ENCODE peak calls at places on chromosomes 11 and 22, in five cellular contexts. One of them, this sample, is unnamed.

GRCh38 chr11:9320047-9320446 is 5.7 kb upstream of the TMEM41B start:
- DNase-seq in Right ventricle myocardium superior: no peak
- DNase-seq in CD4-positive, alpha-beta T cell: no peak
- DNase-seq in HAP-1: no peak
- DNase-seq in activated naive CD8-positive, alpha-beta T cell treated with anti-CD3 and anti-CD28 coated beads, Interleukin-2, amount 50 U/mL, for 24 hours: no peak
- DNase-seq in this sample: no peak

GRCh38 chr22:30245985-30246901 is at the start of gene LIF:
- DNase-seq in activated naive CD8-positive, alpha-beta T cell treated with anti-CD3 and anti-CD28 coated beads, Interleukin-2, amount 50 U/mL, for 24 hours: peak
- DNase-seq in HAP-1: peak
- DNase-seq in CD4-positive, alpha-beta T cell: peak
- DNase-seq in Right ventricle myocardium superior: no peak
- DNase-seq in this sample: peak

GRCh38 chr11:875769-876301 is 33.2 kb downstream of the TSPAN4 start:
- DNase-seq in Right ventricle myocardium superior: no peak
- DNase-seq in CD4-positive, alpha-beta T cell: no peak
- DNase-seq in HAP-1: no peak
- DNase-seq in activated naive CD8-positive, alpha-beta T cell treated with anti-CD3 and anti-CD28 coated beads, Interleukin-2, amount 50 U/mL, for 24 hours: no peak
- DNase-seq in this sample: no peak

GRCh38 chr22:42720263-42721044 is at the start of gene A4GALT:
- DNase-seq in activated naive CD8-positive, alpha-beta T cell treated with anti-CD3 and anti-CD28 coated beads, Interleukin-2, amount 50 U/mL, for 24 hours: peak
- DNase-seq in Right ventricle myocardium superior: peak
- DNase-seq in HAP-1: peak
- DNase-seq in CD4-positive, alpha-beta T cell: no peak
- DNase-seq in this sample: peak

GRCh38 chr11:113632981-113633380 is 73.1 kb downstream of the TMPRSS5 start:
- DNase-seq in activated naive CD8-positive, alpha-beta T cell treated with anti-CD3 and anti-CD28 coated beads, Interleukin-2, amount 50 U/mL, for 24 hours: no peak
- DNase-seq in HAP-1: no peak
- DNase-seq in Right ventricle myocardium superior: no peak
- DNase-seq in CD4-positive, alpha-beta T cell: no peak
- DNase-seq in this sample: no peak

GRCh38 chr11:120031156-120031555 is 106.8 kb downstream of the TRIM29 start:
- DNase-seq in HAP-1: no peak
- DNase-seq in CD4-positive, alpha-beta T cell: no peak
- DNase-seq in Right ventricle myocardium superior: no peak
- DNase-seq in activated naive CD8-positive, alpha-beta T cell treated with anti-CD3 and anti-CD28 coated beads, Interleukin-2, amount 50 U/mL, for 24 hours: no peak
- DNase-seq in this sample: no peak

GRCh38 chr11:67345949-67346819 is 7.2 kb downstream of the POLD4 start:
- DNase-seq in CD4-positive, alpha-beta T cell: no peak
- DNase-seq in Right ventricle myocardium superior: no peak
- DNase-seq in activated naive CD8-positive, alpha-beta T cell treated with anti-CD3 and anti-CD28 coated beads, Interleukin-2, amount 50 U/mL, for 24 hours: no peak
- DNase-seq in HAP-1: no peak
- DNase-seq in this sample: peak

GRCh38 chr11:56910785-56911184 is 77.9 kb upstream of the OR5AK2 start:
- DNase-seq in activated naive CD8-positive, alpha-beta T cell treated with anti-CD3 and anti-CD28 coated beads, Interleukin-2, amount 50 U/mL, for 24 hours: no peak
- DNase-seq in Right ventricle myocardium superior: no peak
- DNase-seq in HAP-1: no peak
- DNase-seq in CD4-positive, alpha-beta T cell: no peak
- DNase-seq in this sample: peak

GRCh38 chr11:108278546-108278945 is 55.7 kb downstream of the ATM start:
- DNase-seq in Right ventricle myocardium superior: peak
- DNase-seq in HAP-1: peak
- DNase-seq in activated naive CD8-positive, alpha-beta T cell treated with anti-CD3 and anti-CD28 coated beads, Interleukin-2, amount 50 U/mL, for 24 hours: no peak
- DNase-seq in CD4-positive, alpha-beta T cell: no peak
- DNase-seq in this sample: peak

GRCh38 chr22:26273011-26273675 is 103.9 kb downstream of the SEZ6L start:
- DNase-seq in Right ventricle myocardium superior: no peak
- DNase-seq in CD4-positive, alpha-beta T cell: no peak
- DNase-seq in HAP-1: no peak
- DNase-seq in activated naive CD8-positive, alpha-beta T cell treated with anti-CD3 and anti-CD28 coated beads, Interleukin-2, amount 50 U/mL, for 24 hours: no peak
- DNase-seq in this sample: no peak

GRCh38 chr11:14793546-14793945 is 98.5 kb downstream of the CYP2R1 start:
- DNase-seq in HAP-1: no peak
- DNase-seq in activated naive CD8-positive, alpha-beta T cell treated with anti-CD3 and anti-CD28 coated beads, Interleukin-2, amount 50 U/mL, for 24 hours: no peak
- DNase-seq in CD4-positive, alpha-beta T cell: no peak
- DNase-seq in Right ventricle myocardium superior: no peak
- DNase-seq in this sample: no peak

GRCh38 chr11:80388536-80388935 is 947.7 kb upstream of the TENM4 start:
- DNase-seq in activated naive CD8-positive, alpha-beta T cell treated with anti-CD3 and anti-CD28 coated beads, Interleukin-2, amount 50 U/mL, for 24 hours: no peak
- DNase-seq in Right ventricle myocardium superior: no peak
- DNase-seq in HAP-1: no peak
- DNase-seq in CD4-positive, alpha-beta T cell: no peak
- DNase-seq in this sample: no peak

This sample was measured in cardiac muscle cell.